ENCODE peak calls at places on chromosomes 5 and 9, in eight cellular contexts. K is lower leg skin, H is Peyer's patch, A is NCI-H2171, S is HTR-8/SVneo, P is H54, G is AG20443, T is A549. W is an unnamed sample.

GRCh38 chr5:21687621-21688020 is 1165.5 kb downstream of the CDH12 start:
- DNase-seq in A (no peak), T (no peak), S (no peak), H (no peak), P (no peak), G (no peak), K (no peak), W (no peak)

GRCh38 chr5:174520420-174521396 is 203.7 kb upstream of the MSX2 start:
- DNase-seq in G (no peak), P (no peak), T (no peak), H (no peak), K (no peak), A (no peak), S (no peak), W (no peak)

GRCh38 chr9:116434314-116434713 is 252.8 kb upstream of the TRIM32 start:
- DNase-seq in H (no peak), T (no peak), K (no peak), P (no peak), A (no peak), G (no peak), S (no peak), W (no peak)

GRCh38 chr5:115831163-115831768 is 10.1 kb downstream of the ATG12 start:
- DNase-seq in G (peak), S (peak), T (peak), A (no peak), H (no peak), P (no peak), K (no peak), W (peak)

GRCh38 chr9:36018755-36019720 is 17.7 kb upstream of the RECK start:
- DNase-seq in S (no peak), A (no peak), P (no peak), G (peak), K (no peak), T (no peak), H (no peak), W (peak)

GRCh38 chr9:89967527-89967926 is 362.7 kb downstream of the GADD45G start:
- DNase-seq in H (no peak), G (no peak), K (no peak), A (no peak), T (no peak), P (no peak), S (no peak), W (no peak)

GRCh38 chr5:72149742-72150141 is 42.5 kb downstream of the MAP1B start:
- DNase-seq in S (no peak), P (no peak), A (no peak), H (no peak), G (no peak), K (no peak), T (no peak), W (no peak)

GRCh38 chr5:92429642-92430041 is 1046.5 kb upstream of the ARRDC3 start:
- DNase-seq in P (no peak), A (no peak), H (no peak), S (no peak), T (no peak), G (no peak), K (no peak), W (no peak)

GRCh38 chr5:74275204-74275992 is 365.1 kb downstream of the ENC1 start:
- DNase-seq in H (no peak), T (no peak), K (no peak), A (no peak), G (peak), S (no peak), P (no peak), W (peak)

GRCh38 chr5:56319281-56320242 is 86.4 kb upstream of the ANKRD55 start:
- DNase-seq in S (peak), H (no peak), A (no peak), G (peak), P (no peak), K (peak), T (no peak), W (no peak)